ENCODE peak calls at places on chromosomes 1 and 21, in six cellular contexts. C is nephron progenitor cell; Z is stimulated activated CD8-positive, alpha-beta memory T cell treated with anti-CD3 and anti-CD28 coated beads, Interleukin-4, amount 100 ng/mL, for 4 hours; U is effector memory CD8-positive, alpha-beta T cell; N is NCI-H345; B is AG04449. O is an unnamed sample.

GRCh38 chr21:42575111-42575510 is 61.5 kb downstream of the SLC37A1 start:
- DNase-seq in Z (no peak), C (no peak), N (no peak), U (no peak), B (no peak), O (no peak)

GRCh38 chr21:35217504-35218060 is 168.5 kb upstream of the RUNX1 start:
- DNase-seq in U (no peak), B (peak), C (no peak), N (peak), Z (no peak), O (peak)

GRCh38 chr1:47424336-47424982 is 8.4 kb downstream of the FOXE3 start:
- DNase-seq in Z (no peak), U (no peak), B (no peak), N (peak), C (peak), O (peak)

GRCh38 chr21:31136891-31137290 is 98.6 kb upstream of the KRTAP19-8 start:
- DNase-seq in Z (no peak), N (no peak), B (no peak), C (no peak), U (no peak), O (no peak)

GRCh38 chr1:54701996-54702395 is 13.7 kb upstream of the TTC4 start:
- DNase-seq in U (no peak), C (no peak), N (no peak), B (no peak), Z (no peak), O (no peak)

GRCh38 chr1:38973659-38974437 is 17.2 kb upstream of the AKIRIN1 start:
- DNase-seq in U (no peak), Z (no peak), C (no peak), N (no peak), B (no peak), O (no peak)

GRCh38 chr1:204960306-204960984 is 82.6 kb upstream of the CNTN2 start:
- DNase-seq in U (no peak), B (no peak), N (no peak), Z (no peak), C (no peak), O (no peak)

GRCh38 chr1:8031176-8031785 is 5.2 kb upstream of the ERRFI1 start:
- DNase-seq in B (no peak), N (peak), U (peak), C (no peak), Z (no peak), O (no peak)

GRCh38 chr1:119816407-119816806 is 5.1 kb upstream of the REG4 start:
- DNase-seq in U (no peak), B (no peak), N (no peak), C (no peak), Z (no peak), O (no peak)

GRCh38 chr1:180863158-180863775 is 49.4 kb upstream of the KIAA1614 start:
- DNase-seq in Z (no peak), U (peak), B (no peak), N (peak), C (peak), O (peak)

O was measured in NCI-H146.